ENCODE peak calls at places on chromosomes 16 and 17, in nine cellular contexts. One of them, this sample, is unnamed.

GRCh38 chr16:50202926-50203624 is 50.0 kb downstream of the TENT4B start:
- DNase-seq in RWPE1: peak
- DNase-seq in H9: no peak
- DNase-seq in WERI-Rb-1: no peak
- DNase-seq in psoas muscle: no peak
- DNase-seq in body of pancreas: peak
- DNase-seq in PC-9: peak
- DNase-seq in colonic mucosa: peak
- DNase-seq in A673: peak
- DNase-seq in this sample: peak

GRCh38 chr16:1762196-1762878 is 9.0 kb downstream of the NME3 start:
- DNase-seq in RWPE1: no peak
- DNase-seq in H9: no peak
- DNase-seq in WERI-Rb-1: peak
- DNase-seq in psoas muscle: no peak
- DNase-seq in body of pancreas: no peak
- DNase-seq in PC-9: no peak
- DNase-seq in colonic mucosa: no peak
- DNase-seq in A673: no peak
- DNase-seq in this sample: no peak

GRCh38 chr17:72946696-72947095 is 145.8 kb downstream of the SLC39A11 start:
- DNase-seq in RWPE1: no peak
- DNase-seq in H9: no peak
- DNase-seq in WERI-Rb-1: no peak
- DNase-seq in psoas muscle: no peak
- DNase-seq in body of pancreas: no peak
- DNase-seq in PC-9: no peak
- DNase-seq in colonic mucosa: no peak
- DNase-seq in A673: peak
- DNase-seq in this sample: no peak

GRCh38 chr16:84124529-84125073 is 7.9 kb upstream of the MBTPS1 start:
- DNase-seq in RWPE1: no peak
- DNase-seq in H9: no peak
- DNase-seq in WERI-Rb-1: no peak
- DNase-seq in psoas muscle: no peak
- DNase-seq in body of pancreas: no peak
- DNase-seq in PC-9: no peak
- DNase-seq in colonic mucosa: no peak
- DNase-seq in A673: no peak
- DNase-seq in this sample: no peak

GRCh38 chr16:67166035-67166882 is 1.7 kb downstream of the HSF4 start:
- DNase-seq in RWPE1: no peak
- DNase-seq in H9: no peak
- DNase-seq in WERI-Rb-1: no peak
- DNase-seq in psoas muscle: no peak
- DNase-seq in body of pancreas: no peak
- DNase-seq in PC-9: no peak
- DNase-seq in colonic mucosa: no peak
- DNase-seq in A673: no peak
- DNase-seq in this sample: no peak

GRCh38 chr17:34318474-34318873 is 761 bp upstream of the CCL8 start:
- DNase-seq in RWPE1: no peak
- DNase-seq in H9: peak
- DNase-seq in WERI-Rb-1: peak
- DNase-seq in psoas muscle: no peak
- DNase-seq in body of pancreas: no peak
- DNase-seq in PC-9: no peak
- DNase-seq in colonic mucosa: no peak
- DNase-seq in A673: peak
- DNase-seq in this sample: no peak

GRCh38 chr17:79070266-79070880 is 4.3 kb upstream of the ENGASE start:
- DNase-seq in RWPE1: no peak
- DNase-seq in H9: no peak
- DNase-seq in WERI-Rb-1: no peak
- DNase-seq in psoas muscle: peak
- DNase-seq in body of pancreas: no peak
- DNase-seq in PC-9: no peak
- DNase-seq in colonic mucosa: no peak
- DNase-seq in A673: no peak
- DNase-seq in this sample: no peak

GRCh38 chr16:85906349-85906748 is 7.4 kb downstream of the IRF8 start:
- DNase-seq in RWPE1: no peak
- DNase-seq in H9: no peak
- DNase-seq in WERI-Rb-1: no peak
- DNase-seq in psoas muscle: no peak
- DNase-seq in body of pancreas: no peak
- DNase-seq in PC-9: no peak
- DNase-seq in colonic mucosa: no peak
- DNase-seq in A673: no peak
- DNase-seq in this sample: no peak

GRCh38 chr17:50447870-50448573 is 20.7 kb downstream of the CHAD start:
- DNase-seq in RWPE1: no peak
- DNase-seq in H9: no peak
- DNase-seq in WERI-Rb-1: no peak
- DNase-seq in psoas muscle: no peak
- DNase-seq in body of pancreas: peak
- DNase-seq in PC-9: no peak
- DNase-seq in colonic mucosa: peak
- DNase-seq in A673: no peak
- DNase-seq in this sample: peak

GRCh38 chr17:50457621-50458020 is 11.1 kb downstream of the CHAD start:
- DNase-seq in RWPE1: no peak
- DNase-seq in H9: no peak
- DNase-seq in WERI-Rb-1: no peak
- DNase-seq in psoas muscle: no peak
- DNase-seq in body of pancreas: no peak
- DNase-seq in PC-9: no peak
- DNase-seq in colonic mucosa: no peak
- DNase-seq in A673: no peak
- DNase-seq in this sample: no peak

GRCh38 chr17:50451943-50452626 is 16.6 kb downstream of the CHAD start:
- DNase-seq in RWPE1: no peak
- DNase-seq in H9: no peak
- DNase-seq in WERI-Rb-1: no peak
- DNase-seq in psoas muscle: no peak
- DNase-seq in body of pancreas: no peak
- DNase-seq in PC-9: no peak
- DNase-seq in colonic mucosa: peak
- DNase-seq in A673: no peak
- DNase-seq in this sample: no peak

GRCh38 chr17:50453901-50454300 is 14.8 kb downstream of the CHAD start:
- DNase-seq in RWPE1: no peak
- DNase-seq in H9: no peak
- DNase-seq in WERI-Rb-1: no peak
- DNase-seq in psoas muscle: no peak
- DNase-seq in body of pancreas: no peak
- DNase-seq in PC-9: no peak
- DNase-seq in colonic mucosa: no peak
- DNase-seq in A673: no peak
- DNase-seq in this sample: no peak

DNA sequence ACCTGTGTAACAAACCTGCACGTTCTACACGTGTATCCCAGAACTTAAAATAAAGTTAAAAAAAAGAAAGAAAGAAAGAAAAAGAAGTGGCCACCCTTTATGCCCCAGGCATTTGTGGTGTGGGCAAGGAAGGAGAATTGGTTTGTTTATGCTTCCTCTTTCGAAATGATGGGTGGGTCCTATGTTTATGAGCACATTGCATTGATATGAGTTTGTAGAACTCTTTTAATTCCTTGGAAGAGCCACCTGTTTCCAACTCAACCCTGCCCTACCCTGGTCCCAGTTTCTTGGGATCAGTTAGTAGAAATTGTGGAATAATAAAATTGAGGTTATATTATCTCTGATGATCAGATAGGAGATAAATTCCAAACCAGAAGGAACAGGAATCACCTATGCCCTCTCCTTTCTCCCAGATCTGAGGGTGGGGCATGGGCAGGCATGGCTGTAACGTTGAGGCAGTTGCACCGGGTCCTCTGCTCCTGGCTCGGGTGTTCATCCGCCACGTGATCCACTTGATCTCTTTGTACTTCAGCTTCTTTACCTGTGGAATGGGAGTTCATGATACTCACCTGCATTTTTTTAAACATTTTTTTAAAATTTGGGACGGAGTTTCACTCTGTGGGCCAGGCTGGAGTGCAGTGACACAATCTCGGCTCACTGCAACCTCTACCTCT is 15.9 kb downstream of the CHAD start:
- DNase-seq in RWPE1: peak
- DNase-seq in H9: no peak
- DNase-seq in WERI-Rb-1: no peak
- DNase-seq in psoas muscle: no peak
- DNase-seq in body of pancreas: no peak
- DNase-seq in PC-9: peak
- DNase-seq in colonic mucosa: peak
- DNase-seq in A673: no peak
- DNase-seq in this sample: no peak
- TF ChIP-seq CTCF in RWPE1: no peak
- TF ChIP-seq CTCF in H9: no peak
- TF ChIP-seq CTCF in WERI-Rb-1: no peak
- TF ChIP-seq CTCF in psoas muscle: no peak
- TF ChIP-seq CTCF in body of pancreas: no peak
- TF ChIP-seq CTCF in PC-9: no peak
- TF ChIP-seq CTCF in colonic mucosa: no peak
- TF ChIP-seq CTCF in A673: no peak
- TF ChIP-seq CTCF in this sample: no peak

DNA sequence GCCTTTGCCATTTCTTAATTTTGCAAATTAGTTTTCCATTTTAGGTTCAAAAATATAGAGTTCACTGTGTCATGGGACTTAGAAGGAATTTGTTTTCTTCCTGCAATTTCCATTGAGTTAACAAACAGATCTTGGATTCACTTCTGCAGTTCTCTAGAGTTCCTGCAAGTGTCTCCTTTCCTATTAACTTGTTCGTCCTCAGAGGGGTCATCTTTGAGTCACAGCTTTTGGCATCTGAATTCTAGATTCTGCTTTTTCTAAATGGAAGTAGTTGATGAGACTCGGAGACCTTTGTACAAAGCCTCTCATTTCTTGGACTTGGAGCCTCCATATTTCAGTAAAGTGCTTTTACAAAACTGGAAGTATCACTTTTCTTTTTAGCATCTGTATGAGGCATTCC is 323.3 kb downstream of the BCAS3 start:
- DNase-seq in RWPE1: peak
- DNase-seq in H9: no peak
- DNase-seq in WERI-Rb-1: no peak
- DNase-seq in psoas muscle: no peak
- DNase-seq in body of pancreas: no peak
- DNase-seq in PC-9: no peak
- DNase-seq in colonic mucosa: no peak
- DNase-seq in A673: no peak
- DNase-seq in this sample: peak
- TF ChIP-seq CTCF in RWPE1: no peak
- TF ChIP-seq CTCF in H9: peak
- TF ChIP-seq CTCF in WERI-Rb-1: peak
- TF ChIP-seq CTCF in psoas muscle: no peak
- TF ChIP-seq CTCF in body of pancreas: no peak
- TF ChIP-seq CTCF in PC-9: no peak
- TF ChIP-seq CTCF in colonic mucosa: no peak
- TF ChIP-seq CTCF in A673: no peak
- TF ChIP-seq CTCF in this sample: peak

GRCh38 chr16:71443714-71444113 is 1.9 kb upstream of the TLE7 start:
- DNase-seq in RWPE1: no peak
- DNase-seq in H9: no peak
- DNase-seq in WERI-Rb-1: no peak
- DNase-seq in psoas muscle: no peak
- DNase-seq in body of pancreas: no peak
- DNase-seq in PC-9: no peak
- DNase-seq in colonic mucosa: no peak
- DNase-seq in A673: no peak
- DNase-seq in this sample: no peak

GRCh38 chr16:71442041-71442440 is at the start of gene TLE7:
- DNase-seq in RWPE1: no peak
- DNase-seq in H9: no peak
- DNase-seq in WERI-Rb-1: no peak
- DNase-seq in psoas muscle: no peak
- DNase-seq in body of pancreas: no peak
- DNase-seq in PC-9: no peak
- DNase-seq in colonic mucosa: peak
- DNase-seq in A673: no peak
- DNase-seq in this sample: no peak

GRCh38 chr16:71440669-71441347 is 1.0 kb downstream of the TLE7 start:
- DNase-seq in RWPE1: peak
- DNase-seq in H9: peak
- DNase-seq in WERI-Rb-1: peak
- DNase-seq in psoas muscle: no peak
- DNase-seq in body of pancreas: no peak
- DNase-seq in PC-9: no peak
- DNase-seq in colonic mucosa: no peak
- DNase-seq in A673: no peak
- DNase-seq in this sample: no peak

GRCh38 chr16:71439531-71439930 is 2.3 kb downstream of the TLE7 start:
- DNase-seq in RWPE1: no peak
- DNase-seq in H9: no peak
- DNase-seq in WERI-Rb-1: no peak
- DNase-seq in psoas muscle: no peak
- DNase-seq in body of pancreas: no peak
- DNase-seq in PC-9: no peak
- DNase-seq in colonic mucosa: no peak
- DNase-seq in A673: no peak
- DNase-seq in this sample: no peak

DNA sequence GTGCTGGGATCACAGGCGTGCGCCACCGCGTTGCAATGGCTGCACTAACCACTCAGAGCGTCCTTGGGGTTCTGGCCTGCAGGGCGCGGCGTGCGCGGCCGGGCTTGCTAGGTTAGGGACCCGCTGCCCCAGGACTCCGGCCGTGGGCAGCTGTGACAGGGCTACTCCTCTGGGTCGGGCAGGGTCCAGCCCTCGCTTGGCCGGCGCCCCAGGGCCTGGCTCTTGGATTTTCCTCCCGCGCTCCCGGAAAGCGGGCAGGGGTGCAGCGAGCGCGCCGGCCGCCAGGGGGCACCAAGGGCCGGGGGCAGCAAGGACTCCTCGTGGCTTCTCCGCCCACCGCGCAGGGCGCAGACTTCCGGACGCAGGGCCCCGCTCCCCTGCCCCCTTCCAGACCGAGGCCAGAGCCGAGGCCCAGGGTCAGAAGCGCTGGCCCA is 489 bp downstream of the TLE7 start:
- DNase-seq in RWPE1: no peak
- DNase-seq in H9: peak
- DNase-seq in WERI-Rb-1: no peak
- DNase-seq in psoas muscle: no peak
- DNase-seq in body of pancreas: no peak
- DNase-seq in PC-9: no peak
- DNase-seq in colonic mucosa: no peak
- DNase-seq in A673: peak
- DNase-seq in this sample: no peak
- TF ChIP-seq CTCF in RWPE1: no peak
- TF ChIP-seq CTCF in H9: peak
- TF ChIP-seq CTCF in WERI-Rb-1: no peak
- TF ChIP-seq CTCF in psoas muscle: no peak
- TF ChIP-seq CTCF in body of pancreas: no peak
- TF ChIP-seq CTCF in PC-9: no peak
- TF ChIP-seq CTCF in colonic mucosa: no peak
- TF ChIP-seq CTCF in A673: peak
- TF ChIP-seq CTCF in this sample: no peak

GRCh38 chr16:79391395-79391794 is 209.1 kb downstream of the MAF start:
- DNase-seq in RWPE1: no peak
- DNase-seq in H9: no peak
- DNase-seq in WERI-Rb-1: no peak
- DNase-seq in psoas muscle: no peak
- DNase-seq in body of pancreas: no peak
- DNase-seq in PC-9: no peak
- DNase-seq in colonic mucosa: no peak
- DNase-seq in A673: no peak
- DNase-seq in this sample: no peak

GRCh38 chr16:79390481-79391051 is 210.0 kb downstream of the MAF start:
- DNase-seq in RWPE1: no peak
- DNase-seq in H9: no peak
- DNase-seq in WERI-Rb-1: no peak
- DNase-seq in psoas muscle: no peak
- DNase-seq in body of pancreas: no peak
- DNase-seq in PC-9: no peak
- DNase-seq in colonic mucosa: no peak
- DNase-seq in A673: no peak
- DNase-seq in this sample: no peak

GRCh38 chr16:79388396-79388795 is 212.1 kb downstream of the MAF start:
- DNase-seq in RWPE1: no peak
- DNase-seq in H9: no peak
- DNase-seq in WERI-Rb-1: no peak
- DNase-seq in psoas muscle: no peak
- DNase-seq in body of pancreas: no peak
- DNase-seq in PC-9: no peak
- DNase-seq in colonic mucosa: no peak
- DNase-seq in A673: no peak
- DNase-seq in this sample: no peak

GRCh38 chr16:79381552-79382042 is 218.9 kb downstream of the MAF start:
- DNase-seq in RWPE1: no peak
- DNase-seq in H9: no peak
- DNase-seq in WERI-Rb-1: no peak
- DNase-seq in psoas muscle: no peak
- DNase-seq in body of pancreas: peak
- DNase-seq in PC-9: no peak
- DNase-seq in colonic mucosa: no peak
- DNase-seq in A673: no peak
- DNase-seq in this sample: peak

GRCh38 chr16:79386299-79386698 is 214.2 kb downstream of the MAF start:
- DNase-seq in RWPE1: no peak
- DNase-seq in H9: no peak
- DNase-seq in WERI-Rb-1: no peak
- DNase-seq in psoas muscle: no peak
- DNase-seq in body of pancreas: no peak
- DNase-seq in PC-9: no peak
- DNase-seq in colonic mucosa: no peak
- DNase-seq in A673: no peak
- DNase-seq in this sample: no peak
- TF ChIP-seq CTCF in RWPE1: no peak
- TF ChIP-seq CTCF in H9: no peak
- TF ChIP-seq CTCF in WERI-Rb-1: no peak
- TF ChIP-seq CTCF in psoas muscle: no peak
- TF ChIP-seq CTCF in body of pancreas: no peak
- TF ChIP-seq CTCF in PC-9: no peak
- TF ChIP-seq CTCF in colonic mucosa: no peak
- TF ChIP-seq CTCF in A673: no peak
- TF ChIP-seq CTCF in this sample: no peak